ENCODE peak calls at places on chromosomes 11 and 22, in six cellular contexts. H is dorsolateral prefrontal cortex, K is AG04449, M is astrocyte of the spinal cord, X is AG10803, T is fibroblast of villous mesenchyme. W is an unnamed sample.
A peak's percentile ranks its signal among the peaks of the same experiment; 100 is the strongest.

GRCh38 chr11:9982127-9982795 is 311.8 kb downstream of the SBF2 start:
- DNase-seq in M (peak; percentile 35), T (no peak), H (peak; percentile 38), K (no peak), X (peak; percentile 51), W (no peak)

GRCh38 chr11:73203790-73204189 is 14.3 kb upstream of the P2RY2 start:
- DNase-seq in X (no peak), M (no peak), H (no peak), T (no peak), K (no peak), W (no peak)

GRCh38 chr11:122748968-122749687 is 89.2 kb upstream of the CRTAM start:
- DNase-seq in T (peak; percentile 95), H (peak; percentile 70), K (peak; percentile 88), X (peak; percentile 95), M (peak; percentile 91), W (no peak)

GRCh38 chr11:124115782-124116616 is 749 bp downstream of the VWA5A start:
- DNase-seq in H (no peak), K (no peak), M (no peak), X (no peak), T (peak; percentile 2), W (no peak)

GRCh38 chr22:45217806-45218205 is 22.9 kb downstream of the KIAA0930 start:
- DNase-seq in H (no peak), M (no peak), K (no peak), T (no peak), X (no peak), W (no peak)

GRCh38 chr11:118353084-118353710 is 6.2 kb upstream of the UBE4A start:
- DNase-seq in T (peak; percentile 30), X (peak; percentile 16), H (no peak), M (peak; percentile 25), K (no peak), W (no peak)

GRCh38 chr11:80417681-80418080 is 976.9 kb upstream of the TENM4 start:
- DNase-seq in M (peak; percentile 3), X (no peak), T (no peak), K (no peak), H (no peak), W (no peak)

GRCh38 chr22:28989035-28989464 is 72.6 kb downstream of the C22orf31 start:
- DNase-seq in X (no peak), K (no peak), T (no peak), M (no peak), H (peak; percentile 59), W (no peak)

GRCh38 chr22:44391481-44392445 is 79.0 kb upstream of the SHISAL1 start:
- DNase-seq in M (no peak), K (no peak), T (no peak), X (no peak), H (no peak), W (no peak)

GRCh38 chr11:102836290-102836875 is 7.0 kb downstream of the MMP3 start:
- DNase-seq in H (no peak), X (peak; percentile 92), M (peak; percentile 63), T (peak; percentile 41), K (peak; percentile 56), W (no peak)

GRCh38 chr11:116108161-116108560 is 603.9 kb upstream of the CADM1 start:
- DNase-seq in X (no peak), H (no peak), T (no peak), K (no peak), M (no peak), W (no peak)

GRCh38 chr22:19504900-19505734 is 19.1 kb downstream of the CLDN5 start:
- DNase-seq in T (no peak), H (no peak), K (no peak), M (no peak), X (no peak), W (no peak)

GRCh38 chr11:134545521-134545920 is 133.5 kb upstream of the B3GAT1 start:
- DNase-seq in K (no peak), X (no peak), M (no peak), T (no peak), H (no peak), W (no peak)

GRCh38 chr11:27055065-27055682 is 14.6 kb downstream of the BBOX1 start:
- DNase-seq in X (peak; percentile 20), K (peak; percentile 46), T (peak; percentile 22), M (peak; percentile 76), H (no peak), W (no peak)

GRCh38 chr11:23956586-23956985 is 540.3 kb upstream of the LUZP2 start:
- DNase-seq in T (no peak), M (peak; percentile 12), X (no peak), H (no peak), K (no peak), W (no peak)

GRCh38 chr11:26779466-26779865 is 57.6 kb upstream of the SLC5A12 start:
- DNase-seq in K (no peak), H (no peak), X (no peak), M (no peak), T (no peak), W (no peak)

GRCh38 chr11:134413334-134414035 is 1.4 kb upstream of the B3GAT1 start:
- DNase-seq in K (no peak), H (no peak), T (no peak), X (no peak), M (no peak), W (no peak)

GRCh38 chr11:44725016-44725651 is 1.6 kb upstream of the TSPAN18 start:
- DNase-seq in K (no peak), T (no peak), H (no peak), M (no peak), X (peak; percentile 26), W (peak; percentile 27)

GRCh38 chr22:24950272-24950902 is 2.1 kb upstream of the KIAA1671 start:
- DNase-seq in X (peak; percentile 62), K (no peak), T (peak; percentile 21), M (no peak), H (peak; percentile 63), W (no peak)

GRCh38 chr11:13368041-13368446 is 90.5 kb downstream of the BMAL1 start:
- DNase-seq in T (peak; percentile 20), M (peak; percentile 24), X (peak; percentile 44), K (peak; percentile 29), H (no peak), W (no peak)

GRCh38 chr22:37566329-37566837 is 6.1 kb downstream of the CDC42EP1 start:
- DNase-seq in H (peak; percentile 42), K (no peak), T (no peak), M (no peak), X (no peak), W (no peak)

GRCh38 chr11:70675697-70676374 is 277.5 kb downstream of the CTTN start:
- DNase-seq in M (no peak), H (no peak), K (no peak), X (no peak), T (no peak), W (no peak)

GRCh38 chr11:47723041-47723440 is 7.9 kb upstream of the AGBL2 start:
- DNase-seq in H (no peak), T (no peak), M (no peak), X (no peak), K (no peak), W (no peak)

GRCh38 chr11:107696140-107696539 is 15.7 kb downstream of the SLN start:
- DNase-seq in M (peak; percentile 91), K (peak; percentile 82), X (peak; percentile 97), T (peak; percentile 95), H (no peak), W (no peak)

GRCh38 chr22:22748297-22748743 is 103.9 kb downstream of the GGTLC2 start:
- DNase-seq in T (peak; percentile 56), X (peak; percentile 51), H (peak; percentile 61), M (peak; percentile 33), K (no peak), W (peak; percentile 63)

GRCh38 chr11:123640029-123640428 is 14.4 kb downstream of the SCN3B start:
- DNase-seq in K (no peak), H (no peak), T (no peak), X (no peak), M (no peak), W (no peak)

GRCh38 chr11:70854891-70855556 is 397.4 kb downstream of the SHANK2 start:
- DNase-seq in T (no peak), H (no peak), M (no peak), X (no peak), K (no peak), W (no peak)

GRCh38 chr11:77030834-77031414 is 3.3 kb upstream of the B3GNT6 start:
- DNase-seq in K (no peak), T (no peak), X (no peak), M (no peak), H (no peak), W (no peak)
- TF ChIP-seq CTCF in K (no peak), T (no peak), X (no peak), M (no peak), H (no peak), W (no peak)

DNA sequence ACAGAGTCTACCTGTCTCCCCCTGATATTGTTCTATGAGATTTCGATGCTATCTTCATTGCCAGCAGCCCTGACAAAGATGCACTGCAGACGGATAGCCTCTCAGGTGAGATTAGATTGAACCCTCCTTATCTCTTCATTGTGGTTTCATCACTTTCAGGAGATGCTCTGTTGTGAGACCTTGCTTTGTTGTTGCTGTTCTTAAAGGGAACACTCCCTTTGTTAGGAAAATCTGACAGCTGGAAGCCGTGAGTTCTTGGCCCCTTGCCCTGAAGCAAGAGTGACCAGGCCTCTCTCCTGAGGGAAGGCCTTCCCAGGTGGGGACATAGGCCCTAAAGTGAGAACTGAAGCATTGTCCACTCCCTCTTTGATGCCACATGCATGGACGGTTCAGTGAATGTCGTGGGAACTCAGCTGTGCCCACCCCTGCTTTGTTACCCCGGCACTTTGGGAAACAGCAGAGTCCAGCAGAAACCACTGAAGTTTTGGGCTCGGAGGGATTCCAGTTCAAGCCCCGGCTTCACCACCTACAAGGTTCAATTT is 976.1 kb downstream of the TBC1D22A start:
- DNase-seq in K (no peak), M (no peak), T (no peak), H (no peak), X (no peak), W (no peak)
- TF ChIP-seq CTCF in K (no peak), M (no peak), T (no peak), H (no peak), X (no peak), W (no peak)

GRCh38 chr11:34595960-34596359 is 24.9 kb upstream of the EHF start:
- DNase-seq in H (no peak), X (no peak), M (no peak), T (no peak), K (no peak), W (no peak)
- TF ChIP-seq CTCF in H (no peak), X (no peak), M (no peak), T (no peak), K (no peak), W (no peak)

DNA sequence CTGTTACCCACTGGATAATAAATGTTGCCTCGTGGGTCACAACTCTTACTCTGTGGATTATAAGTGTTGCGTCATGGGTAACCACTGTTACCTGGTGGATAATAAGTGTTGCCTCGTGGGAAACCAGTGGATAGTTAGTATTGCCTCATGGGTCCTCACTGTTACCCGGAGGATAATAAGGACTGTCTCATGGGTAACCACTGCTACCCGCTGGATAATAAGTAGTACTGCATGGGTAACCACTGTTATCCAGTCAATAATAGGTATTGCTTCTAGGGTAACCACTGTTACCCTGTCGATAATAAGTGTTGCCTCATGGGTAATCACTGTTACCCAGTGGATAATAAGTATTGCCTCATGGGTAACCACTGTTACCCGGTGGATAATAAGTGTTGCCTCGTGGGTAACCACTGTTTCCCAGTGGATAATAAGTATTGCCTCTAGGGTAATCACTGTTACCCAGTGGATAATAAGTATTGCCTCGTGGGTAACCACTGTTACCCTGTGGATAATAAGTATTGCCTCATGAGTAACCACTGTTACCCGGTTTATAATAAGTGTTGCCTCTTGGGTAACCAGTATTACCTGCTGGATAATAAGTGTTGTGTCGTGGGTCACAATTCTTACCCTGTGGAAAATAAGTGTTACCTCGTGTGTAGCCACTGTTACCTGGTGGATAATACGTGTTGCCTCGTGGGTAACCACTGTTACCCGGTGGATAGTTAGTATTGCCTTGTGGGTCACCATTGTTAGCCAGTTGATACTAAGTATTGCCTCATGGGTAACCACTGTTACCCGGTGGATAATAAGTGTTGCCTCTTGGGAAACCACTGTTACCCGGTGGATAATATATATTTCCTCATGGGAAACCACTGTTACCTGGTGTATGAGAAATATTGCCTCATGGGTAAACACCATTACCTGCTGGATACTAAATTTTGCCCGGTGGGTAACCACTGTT is 15.7 kb upstream of the NXPE4 start:
- DNase-seq in M (no peak), X (peak; percentile 9), H (no peak), T (peak; percentile 13), K (no peak), W (no peak)
- TF ChIP-seq CTCF in M (no peak), X (peak; percentile 36), H (no peak), T (peak; percentile 27), K (no peak), W (no peak)

W was measured in endothelial cell.